ENCODE peak calls at places on chromosome 16, in ten cellular contexts. One of them, this sample, is unnamed.

GRCh38 chr16:80742331-80742730 is 62.1 kb downstream of the CDYL2 start:
- DNase-seq in stimulated activated CD4-positive, alpha-beta T cell treated with anti-CD3 and anti-CD28 coated beads, Interleukin-1b, Interleukin-23, amount 100 ng/mL, for 1 hour: no peak
- DNase-seq in MV-4-11: no peak
- DNase-seq in GM04503: no peak
- DNase-seq in stimulated activated naive CD4-positive, alpha-beta T cell: no peak
- DNase-seq in AG10803: no peak
- DNase-seq in NCI-H1105: no peak
- DNase-seq in GOT3: no peak
- DNase-seq in kidney tubule cell: no peak
- DNase-seq in foreskin keratinocyte: no peak
- DNase-seq in this sample: no peak

GRCh38 chr16:31109622-31110021 is 1.4 kb downstream of the BCKDK start:
- DNase-seq in foreskin keratinocyte: no peak
- DNase-seq in kidney tubule cell: no peak
- DNase-seq in stimulated activated CD4-positive, alpha-beta T cell treated with anti-CD3 and anti-CD28 coated beads, Interleukin-1b, Interleukin-23, amount 100 ng/mL, for 1 hour: no peak
- DNase-seq in stimulated activated naive CD4-positive, alpha-beta T cell: no peak
- DNase-seq in GM04503: no peak
- DNase-seq in AG10803: no peak
- DNase-seq in GOT3: no peak
- DNase-seq in MV-4-11: no peak
- DNase-seq in NCI-H1105: no peak
- DNase-seq in this sample: no peak

GRCh38 chr16:9192746-9193145 is 101.3 kb downstream of the HAPSTR1 start:
- DNase-seq in GOT3: no peak
- DNase-seq in kidney tubule cell: peak
- DNase-seq in MV-4-11: no peak
- DNase-seq in stimulated activated CD4-positive, alpha-beta T cell treated with anti-CD3 and anti-CD28 coated beads, Interleukin-1b, Interleukin-23, amount 100 ng/mL, for 1 hour: no peak
- DNase-seq in GM04503: no peak
- DNase-seq in foreskin keratinocyte: no peak
- DNase-seq in AG10803: peak
- DNase-seq in NCI-H1105: no peak
- DNase-seq in stimulated activated naive CD4-positive, alpha-beta T cell: no peak
- DNase-seq in this sample: peak

GRCh38 chr16:23207485-23207884 is 24.9 kb downstream of the SCNN1G start:
- DNase-seq in GOT3: no peak
- DNase-seq in MV-4-11: no peak
- DNase-seq in stimulated activated naive CD4-positive, alpha-beta T cell: no peak
- DNase-seq in stimulated activated CD4-positive, alpha-beta T cell treated with anti-CD3 and anti-CD28 coated beads, Interleukin-1b, Interleukin-23, amount 100 ng/mL, for 1 hour: no peak
- DNase-seq in foreskin keratinocyte: no peak
- DNase-seq in GM04503: no peak
- DNase-seq in kidney tubule cell: no peak
- DNase-seq in NCI-H1105: peak
- DNase-seq in AG10803: no peak
- DNase-seq in this sample: no peak

GRCh38 chr16:54522596-54522995 is 236.0 kb upstream of the IRX3 start:
- DNase-seq in NCI-H1105: no peak
- DNase-seq in GOT3: no peak
- DNase-seq in kidney tubule cell: no peak
- DNase-seq in AG10803: no peak
- DNase-seq in stimulated activated CD4-positive, alpha-beta T cell treated with anti-CD3 and anti-CD28 coated beads, Interleukin-1b, Interleukin-23, amount 100 ng/mL, for 1 hour: no peak
- DNase-seq in stimulated activated naive CD4-positive, alpha-beta T cell: no peak
- DNase-seq in foreskin keratinocyte: no peak
- DNase-seq in GM04503: no peak
- DNase-seq in MV-4-11: no peak
- DNase-seq in this sample: no peak

GRCh38 chr16:4797805-4798252 is 2.7 kb downstream of the SMIM22 start:
- DNase-seq in AG10803: no peak
- DNase-seq in GM04503: no peak
- DNase-seq in stimulated activated CD4-positive, alpha-beta T cell treated with anti-CD3 and anti-CD28 coated beads, Interleukin-1b, Interleukin-23, amount 100 ng/mL, for 1 hour: no peak
- DNase-seq in stimulated activated naive CD4-positive, alpha-beta T cell: no peak
- DNase-seq in MV-4-11: no peak
- DNase-seq in foreskin keratinocyte: no peak
- DNase-seq in GOT3: no peak
- DNase-seq in kidney tubule cell: no peak
- DNase-seq in NCI-H1105: no peak
- DNase-seq in this sample: no peak

GRCh38 chr16:67115649-67116048 is 5.9 kb downstream of the PHAF1 start:
- DNase-seq in foreskin keratinocyte: peak
- DNase-seq in AG10803: peak
- DNase-seq in NCI-H1105: no peak
- DNase-seq in GOT3: peak
- DNase-seq in stimulated activated CD4-positive, alpha-beta T cell treated with anti-CD3 and anti-CD28 coated beads, Interleukin-1b, Interleukin-23, amount 100 ng/mL, for 1 hour: no peak
- DNase-seq in MV-4-11: no peak
- DNase-seq in stimulated activated naive CD4-positive, alpha-beta T cell: no peak
- DNase-seq in GM04503: peak
- DNase-seq in kidney tubule cell: peak
- DNase-seq in this sample: peak

GRCh38 chr16:80836846-80837245 is 32.4 kb upstream of the CDYL2 start:
- DNase-seq in foreskin keratinocyte: no peak
- DNase-seq in GM04503: no peak
- DNase-seq in GOT3: no peak
- DNase-seq in stimulated activated CD4-positive, alpha-beta T cell treated with anti-CD3 and anti-CD28 coated beads, Interleukin-1b, Interleukin-23, amount 100 ng/mL, for 1 hour: no peak
- DNase-seq in NCI-H1105: no peak
- DNase-seq in AG10803: no peak
- DNase-seq in stimulated activated naive CD4-positive, alpha-beta T cell: no peak
- DNase-seq in MV-4-11: no peak
- DNase-seq in kidney tubule cell: no peak
- DNase-seq in this sample: no peak

GRCh38 chr16:87363771-87364476 is 19.7 kb downstream of the FBXO31 start:
- DNase-seq in stimulated activated naive CD4-positive, alpha-beta T cell: no peak
- DNase-seq in foreskin keratinocyte: no peak
- DNase-seq in kidney tubule cell: no peak
- DNase-seq in MV-4-11: no peak
- DNase-seq in NCI-H1105: no peak
- DNase-seq in AG10803: no peak
- DNase-seq in GOT3: no peak
- DNase-seq in GM04503: no peak
- DNase-seq in stimulated activated CD4-positive, alpha-beta T cell treated with anti-CD3 and anti-CD28 coated beads, Interleukin-1b, Interleukin-23, amount 100 ng/mL, for 1 hour: no peak
- DNase-seq in this sample: no peak

GRCh38 chr16:71460246-71460645 is 1.8 kb downstream of the ZNF23 start:
- DNase-seq in stimulated activated CD4-positive, alpha-beta T cell treated with anti-CD3 and anti-CD28 coated beads, Interleukin-1b, Interleukin-23, amount 100 ng/mL, for 1 hour: no peak
- DNase-seq in GM04503: peak
- DNase-seq in stimulated activated naive CD4-positive, alpha-beta T cell: no peak
- DNase-seq in GOT3: no peak
- DNase-seq in MV-4-11: no peak
- DNase-seq in kidney tubule cell: peak
- DNase-seq in NCI-H1105: no peak
- DNase-seq in AG10803: peak
- DNase-seq in foreskin keratinocyte: no peak
- DNase-seq in this sample: peak

GRCh38 chr16:55853114-55853513 is 20.2 kb upstream of the CES1 start:
- DNase-seq in kidney tubule cell: no peak
- DNase-seq in GOT3: no peak
- DNase-seq in MV-4-11: peak
- DNase-seq in stimulated activated naive CD4-positive, alpha-beta T cell: no peak
- DNase-seq in AG10803: peak
- DNase-seq in stimulated activated CD4-positive, alpha-beta T cell treated with anti-CD3 and anti-CD28 coated beads, Interleukin-1b, Interleukin-23, amount 100 ng/mL, for 1 hour: no peak
- DNase-seq in NCI-H1105: no peak
- DNase-seq in GM04503: peak
- DNase-seq in foreskin keratinocyte: no peak
- DNase-seq in this sample: peak

GRCh38 chr16:64416232-64417010 is 705.4 kb downstream of the CDH11 start:
- DNase-seq in MV-4-11: peak
- DNase-seq in kidney tubule cell: peak
- DNase-seq in foreskin keratinocyte: no peak
- DNase-seq in GOT3: no peak
- DNase-seq in GM04503: peak
- DNase-seq in AG10803: peak
- DNase-seq in stimulated activated naive CD4-positive, alpha-beta T cell: no peak
- DNase-seq in NCI-H1105: no peak
- DNase-seq in stimulated activated CD4-positive, alpha-beta T cell treated with anti-CD3 and anti-CD28 coated beads, Interleukin-1b, Interleukin-23, amount 100 ng/mL, for 1 hour: no peak
- DNase-seq in this sample: no peak

GRCh38 chr16:69179255-69180010 is 7.5 kb upstream of the SNTB2 start:
- DNase-seq in kidney tubule cell: peak
- DNase-seq in GOT3: no peak
- DNase-seq in GM04503: peak
- DNase-seq in NCI-H1105: peak
- DNase-seq in foreskin keratinocyte: no peak
- DNase-seq in AG10803: peak
- DNase-seq in MV-4-11: peak
- DNase-seq in stimulated activated naive CD4-positive, alpha-beta T cell: no peak
- DNase-seq in stimulated activated CD4-positive, alpha-beta T cell treated with anti-CD3 and anti-CD28 coated beads, Interleukin-1b, Interleukin-23, amount 100 ng/mL, for 1 hour: no peak
- DNase-seq in this sample: no peak

GRCh38 chr16:20301840-20302239 is 25.5 kb downstream of the GP2 start:
- DNase-seq in AG10803: no peak
- DNase-seq in kidney tubule cell: peak
- DNase-seq in GOT3: no peak
- DNase-seq in stimulated activated CD4-positive, alpha-beta T cell treated with anti-CD3 and anti-CD28 coated beads, Interleukin-1b, Interleukin-23, amount 100 ng/mL, for 1 hour: no peak
- DNase-seq in NCI-H1105: no peak
- DNase-seq in stimulated activated naive CD4-positive, alpha-beta T cell: no peak
- DNase-seq in MV-4-11: no peak
- DNase-seq in foreskin keratinocyte: no peak
- DNase-seq in GM04503: no peak
- DNase-seq in this sample: no peak

GRCh38 chr16:71387045-71387871 is 28.7 kb downstream of the CALB2 start:
- DNase-seq in kidney tubule cell: no peak
- DNase-seq in NCI-H1105: no peak
- DNase-seq in stimulated activated naive CD4-positive, alpha-beta T cell: no peak
- DNase-seq in GM04503: no peak
- DNase-seq in AG10803: no peak
- DNase-seq in stimulated activated CD4-positive, alpha-beta T cell treated with anti-CD3 and anti-CD28 coated beads, Interleukin-1b, Interleukin-23, amount 100 ng/mL, for 1 hour: no peak
- DNase-seq in MV-4-11: no peak
- DNase-seq in GOT3: no peak
- DNase-seq in foreskin keratinocyte: no peak
- DNase-seq in this sample: no peak

This sample was measured in HS-5.